ENCODE peak calls at places on chromosomes 16 and 17, in five cellular contexts. L, R, X, N and A are unnamed samples.

GRCh38 chr16:50323335-50324011 is 45.3 kb downstream of the BRD7 start:
- DNase-seq in L (peak), R (no peak), X (no peak), N (peak), A (peak)

GRCh38 chr17:27600471-27600870 is 30.5 kb upstream of the LGALS9 start:
- DNase-seq in L (no peak), R (no peak), X (no peak), N (no peak), A (no peak)

GRCh38 chr16:51875834-51876725 is 670.9 kb downstream of the TOX3 start:
- DNase-seq in L (no peak), R (no peak), X (no peak), N (no peak), A (no peak)

GRCh38 chr17:28473542-28473941 is at the start of gene SLC13A2:
- DNase-seq in L (no peak), R (no peak), X (no peak), N (no peak), A (no peak)

GRCh38 chr17:47730681-47731080 is 2.4 kb upstream of the TBX21 start:
- DNase-seq in L (no peak), R (no peak), X (no peak), N (no peak), A (no peak)

GRCh38 chr16:79592150-79592549 is 8.4 kb downstream of the MAF start:
- DNase-seq in L (no peak), R (no peak), X (no peak), N (no peak), A (no peak)

GRCh38 chr17:47315451-47316266 is 8.1 kb upstream of the EFCAB13 start:
- DNase-seq in L (peak), R (peak), X (no peak), N (peak), A (peak)

GRCh38 chr17:68255151-68255550 is 7.3 kb downstream of the AMZ2 start:
- DNase-seq in L (no peak), R (no peak), X (no peak), N (no peak), A (no peak)

GRCh38 chr16:2208308-2208707 is 2.4 kb downstream of the BRICD5 start:
- DNase-seq in L (no peak), R (no peak), X (no peak), N (no peak), A (no peak)

GRCh38 chr16:75379339-75379738 is 54.0 kb downstream of the CFDP1 start:
- DNase-seq in L (no peak), R (no peak), X (no peak), N (no peak), A (no peak)

GRCh38 chr16:19524356-19524865 is 669 bp downstream of the CCP110 start:
- DNase-seq in L (peak), R (no peak), X (no peak), N (no peak), A (no peak)

GRCh38 chr17:69733171-69734014 is 318.9 kb downstream of the MAP2K6 start:
- DNase-seq in L (no peak), R (no peak), X (no peak), N (peak), A (peak)

GRCh38 chr16:90009172-90009899 is 9.9 kb downstream of the DBNDD1 start:
- DNase-seq in L (no peak), R (no peak), X (no peak), N (no peak), A (no peak)

GRCh38 chr16:90004577-90004976 is 14.7 kb downstream of the DBNDD1 start:
- DNase-seq in L (no peak), R (no peak), X (no peak), N (no peak), A (no peak)

GRCh38 chr16:90005956-90006663 is 13.1 kb downstream of the DBNDD1 start:
- DNase-seq in L (no peak), R (no peak), X (no peak), N (no peak), A (no peak)

GRCh38 chr16:90008708-90009145 is 10.5 kb downstream of the DBNDD1 start:
- DNase-seq in L (no peak), R (peak), X (no peak), N (no peak), A (no peak)

DNA sequence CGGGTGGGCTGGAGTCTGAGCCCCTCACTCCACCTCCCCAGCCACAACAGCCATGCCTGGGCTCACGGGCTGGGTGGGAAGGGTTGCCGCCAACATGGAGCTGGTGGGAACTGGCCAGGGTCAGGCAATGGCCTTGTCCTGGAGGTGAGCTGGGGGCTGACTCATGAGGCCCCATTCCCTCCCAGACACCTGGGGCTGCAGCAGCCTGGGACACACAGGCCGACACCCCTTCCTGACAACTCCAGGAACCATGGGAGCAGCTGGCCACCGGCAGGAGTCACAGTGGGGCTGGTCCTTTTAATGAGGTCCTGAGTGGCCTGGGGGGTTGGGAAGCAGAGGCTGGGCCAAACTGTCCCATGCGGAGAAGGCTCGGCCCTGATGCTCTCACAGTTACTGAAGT is 12.2 kb downstream of the DBNDD1 start:
- DNase-seq in L (no peak), R (no peak), X (no peak), N (no peak), A (no peak)
- H3K27ac ChIP-seq in L (no peak), R (no peak), X (no peak), N (no peak), A (no peak)

GRCh38 chr17:43542854-43543253 is 3.3 kb downstream of the ETV4 start:
- DNase-seq in L (no peak), R (no peak), X (no peak), N (no peak), A (no peak)
- H3K27ac ChIP-seq in L (no peak), R (no peak), X (no peak), N (no peak), A (no peak)

DNA sequence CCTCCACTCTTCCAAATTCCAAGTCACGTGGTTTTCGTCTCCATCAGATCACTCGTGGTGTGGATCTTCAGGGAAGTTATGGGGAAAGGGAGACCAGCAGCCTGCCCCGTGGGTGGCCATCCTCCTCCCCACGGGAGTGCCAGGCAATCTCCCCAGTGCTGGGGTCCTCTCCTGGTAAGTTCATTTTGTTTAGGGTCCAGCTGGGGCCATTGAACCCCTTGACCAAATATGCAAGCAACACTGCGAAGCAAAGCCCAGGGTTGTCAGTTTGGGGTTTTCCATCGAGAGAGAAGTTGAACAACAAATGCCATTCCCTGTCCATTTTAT is 4.1 kb upstream of the LCMT1 start:
- DNase-seq in L (no peak), R (no peak), X (no peak), N (no peak), A (no peak)
- H3K27ac ChIP-seq in L (peak), R (peak), X (peak), N (no peak), A (peak)

GRCh38 chr17:30812218-30813177 is 12.0 kb downstream of the CRLF3 start:
- DNase-seq in L (no peak), R (no peak), X (no peak), N (peak), A (no peak)

GRCh38 chr17:30805944-30806456 is 18.5 kb downstream of the CRLF3 start:
- DNase-seq in L (no peak), R (no peak), X (no peak), N (no peak), A (no peak)

GRCh38 chr17:30808785-30809286 is 15.7 kb downstream of the CRLF3 start:
- DNase-seq in L (no peak), R (no peak), X (peak), N (no peak), A (no peak)

DNA sequence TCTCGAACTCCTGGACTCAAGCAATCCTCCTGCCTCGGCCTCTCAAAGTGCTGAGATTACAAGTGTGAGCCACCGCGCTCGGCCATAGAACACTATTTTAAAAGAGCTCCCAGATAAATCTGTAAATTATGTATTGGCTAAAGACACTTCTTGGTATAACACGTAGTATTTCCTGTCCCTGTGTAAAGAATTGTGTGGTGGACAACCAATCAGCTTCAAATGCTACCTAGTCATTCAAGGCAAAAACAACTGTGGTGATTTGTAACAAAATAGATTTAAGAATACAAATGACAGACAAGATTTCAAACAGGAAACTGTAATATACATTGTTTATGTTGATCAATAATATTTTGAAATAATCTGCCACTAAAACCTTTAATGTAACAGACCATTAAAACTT is 14.6 kb downstream of the CRLF3 start:
- DNase-seq in L (no peak), R (no peak), X (peak), N (no peak), A (no peak)
- H3K27ac ChIP-seq in L (no peak), R (peak), X (no peak), N (no peak), A (no peak)

DNA sequence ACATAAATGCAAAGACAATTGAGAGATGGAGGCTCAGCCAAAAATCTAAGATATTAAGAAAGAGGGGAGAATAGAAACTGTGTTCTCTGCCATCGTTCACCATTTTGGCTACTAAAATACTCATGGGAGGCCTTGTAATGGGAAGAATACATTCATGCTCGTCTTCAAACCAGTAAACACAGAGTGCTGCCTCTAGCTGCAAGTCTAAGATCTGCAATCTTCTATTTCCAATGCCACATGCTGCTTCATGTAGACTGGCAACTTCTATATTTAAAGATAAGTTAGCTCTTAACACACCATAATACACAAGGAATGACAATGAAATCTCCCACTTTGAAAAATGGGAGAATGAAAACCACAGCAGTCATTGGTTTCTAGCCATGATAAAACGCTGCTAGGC is 387.3 kb downstream of the HS3ST3B1 start:
- DNase-seq in L (no peak), R (no peak), X (no peak), N (peak), A (no peak)
- H3K27ac ChIP-seq in L (no peak), R (no peak), X (no peak), N (no peak), A (no peak)

DNA sequence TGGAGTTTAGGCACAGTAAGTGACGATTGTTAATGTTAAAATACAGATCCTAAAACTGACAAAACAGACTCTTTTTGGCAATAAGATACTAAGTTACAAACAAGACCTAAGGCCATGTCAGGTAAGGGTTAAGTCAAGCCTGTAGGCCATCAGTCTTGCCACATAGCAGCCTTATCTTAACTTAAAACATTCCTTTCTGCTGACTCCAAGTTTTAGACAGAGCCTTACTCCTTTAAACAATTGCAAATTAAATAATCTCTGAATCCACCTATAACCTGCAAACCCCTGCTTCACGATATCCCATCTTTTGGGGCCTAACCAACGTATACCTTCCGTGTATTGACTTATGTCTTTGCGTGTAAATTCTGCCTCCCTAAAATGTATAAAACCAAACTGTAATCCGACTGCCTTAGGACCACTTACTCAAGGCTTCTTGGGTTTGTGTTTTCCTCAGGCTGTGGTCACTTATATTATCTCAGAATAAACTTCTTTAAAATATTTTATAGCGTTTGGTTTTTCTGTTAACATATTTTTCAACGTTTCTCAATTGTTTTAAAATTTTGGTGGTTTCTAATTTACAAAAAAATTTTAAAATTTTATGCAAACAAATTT is 64.4 kb downstream of the EFCAB5 start:
- DNase-seq in L (peak), R (no peak), X (no peak), N (peak), A (peak)
- H3K27ac ChIP-seq in L (no peak), R (no peak), X (no peak), N (no peak), A (no peak)

GRCh38 chr17:50547736-50548083 is 736 bp downstream of the SPATA20 start:
- DNase-seq in L (no peak), R (no peak), X (no peak), N (no peak), A (no peak)
- H3K27ac ChIP-seq in L (no peak), R (no peak), X (peak), N (peak), A (no peak)

GRCh38 chr16:29808219-29808900 is 2.0 kb downstream of the MAZ start:
- DNase-seq in L (no peak), R (no peak), X (peak), N (no peak), A (no peak)
- H3K27ac ChIP-seq in L (peak), R (peak), X (peak), N (peak), A (peak)

GRCh38 chr17:38890410-38890746 is 20.5 kb downstream of the LASP1 start:
- DNase-seq in L (no peak), R (no peak), X (no peak), N (no peak), A (no peak)
- H3K27ac ChIP-seq in L (no peak), R (peak), X (no peak), N (no peak), A (no peak)

DNA sequence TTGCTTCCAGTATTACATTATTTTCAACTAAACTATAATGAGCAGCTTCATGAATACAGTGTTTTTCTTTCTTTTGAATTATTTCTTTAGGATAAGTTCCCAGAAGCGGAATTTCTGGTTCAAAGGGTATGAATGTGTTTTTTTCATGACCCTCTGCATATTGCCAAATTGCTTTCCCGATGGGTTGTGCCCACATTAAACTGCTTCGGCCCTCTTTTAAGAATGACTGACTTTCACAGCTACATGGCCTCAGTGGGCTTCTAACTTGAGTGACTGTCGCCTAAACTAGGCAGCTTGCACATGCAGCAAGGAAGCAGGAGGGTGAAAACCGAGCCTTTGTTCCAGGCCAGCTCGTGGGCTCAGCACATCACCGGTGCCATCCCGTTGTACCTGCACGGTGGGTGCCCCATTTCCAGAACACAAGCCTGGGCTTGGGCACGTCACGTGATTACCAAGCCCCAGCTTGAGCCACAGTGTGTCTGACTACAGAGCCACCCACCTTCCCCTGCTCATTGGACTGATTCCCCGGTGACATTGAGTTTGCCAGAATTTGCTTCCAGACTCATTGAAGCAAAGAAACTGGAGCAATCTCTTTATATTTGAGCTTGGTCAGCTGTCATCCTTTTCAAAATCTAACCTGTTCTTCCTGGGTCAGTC is 112.8 kb downstream of the CLEC16A start:
- DNase-seq in L (no peak), R (no peak), X (no peak), N (no peak), A (no peak)
- H3K27ac ChIP-seq in L (no peak), R (no peak), X (peak), N (no peak), A (peak)